ENCODE peak calls at places on chromosomes 16 and 17, in eight cellular contexts. One of them, this sample, is unnamed.

GRCh38 chr17:8212312-8213180 is 2.2 kb upstream of the AURKB start:
- DNase-seq in omental fat pad: no peak
- DNase-seq in Calu3: no peak
- DNase-seq in IMR-90: no peak
- DNase-seq in AG04450: no peak
- DNase-seq in OCI-LY7: no peak
- DNase-seq in cardiac fibroblast: no peak
- DNase-seq in epithelial cell of proximal tubule: no peak
- DNase-seq in this sample: no peak

GRCh38 chr17:15169676-15170075 is 95.5 kb downstream of the PMP22 start:
- DNase-seq in OCI-LY7: no peak
- DNase-seq in omental fat pad: no peak
- DNase-seq in cardiac fibroblast: no peak
- DNase-seq in epithelial cell of proximal tubule: no peak
- DNase-seq in Calu3: no peak
- DNase-seq in AG04450: peak
- DNase-seq in IMR-90: peak
- DNase-seq in this sample: no peak

GRCh38 chr17:79090503-79091372 is 16.1 kb downstream of the ENGASE start:
- DNase-seq in cardiac fibroblast: peak
- DNase-seq in OCI-LY7: no peak
- DNase-seq in Calu3: no peak
- DNase-seq in AG04450: no peak
- DNase-seq in IMR-90: no peak
- DNase-seq in epithelial cell of proximal tubule: no peak
- DNase-seq in omental fat pad: no peak
- DNase-seq in this sample: no peak

GRCh38 chr17:43772877-43773648 is 5.7 kb downstream of the DUSP3 start:
- DNase-seq in omental fat pad: no peak
- DNase-seq in AG04450: no peak
- DNase-seq in Calu3: no peak
- DNase-seq in epithelial cell of proximal tubule: no peak
- DNase-seq in cardiac fibroblast: peak
- DNase-seq in OCI-LY7: no peak
- DNase-seq in IMR-90: no peak
- DNase-seq in this sample: no peak

GRCh38 chr17:2598166-2598565 is 4.7 kb downstream of the PAFAH1B1 start:
- DNase-seq in cardiac fibroblast: peak
- DNase-seq in Calu3: no peak
- DNase-seq in AG04450: no peak
- DNase-seq in OCI-LY7: no peak
- DNase-seq in omental fat pad: no peak
- DNase-seq in epithelial cell of proximal tubule: no peak
- DNase-seq in IMR-90: peak
- DNase-seq in this sample: no peak

GRCh38 chr17:62595484-62595883 is 32.0 kb upstream of the MRC2 start:
- DNase-seq in epithelial cell of proximal tubule: no peak
- DNase-seq in AG04450: no peak
- DNase-seq in cardiac fibroblast: no peak
- DNase-seq in Calu3: no peak
- DNase-seq in omental fat pad: no peak
- DNase-seq in OCI-LY7: no peak
- DNase-seq in IMR-90: no peak
- DNase-seq in this sample: no peak

GRCh38 chr16:19755268-19755667 is 37.2 kb downstream of the IQCK start:
- DNase-seq in AG04450: no peak
- DNase-seq in OCI-LY7: no peak
- DNase-seq in Calu3: no peak
- DNase-seq in cardiac fibroblast: no peak
- DNase-seq in omental fat pad: no peak
- DNase-seq in epithelial cell of proximal tubule: no peak
- DNase-seq in IMR-90: no peak
- DNase-seq in this sample: no peak

GRCh38 chr16:24753437-24753836 is 24.0 kb downstream of the TNRC6A start:
- DNase-seq in AG04450: no peak
- DNase-seq in Calu3: no peak
- DNase-seq in epithelial cell of proximal tubule: no peak
- DNase-seq in IMR-90: no peak
- DNase-seq in omental fat pad: no peak
- DNase-seq in cardiac fibroblast: no peak
- DNase-seq in OCI-LY7: no peak
- DNase-seq in this sample: no peak

GRCh38 chr17:66438101-66438500 is 135.7 kb downstream of the PRKCA start:
- DNase-seq in Calu3: no peak
- DNase-seq in epithelial cell of proximal tubule: no peak
- DNase-seq in omental fat pad: no peak
- DNase-seq in cardiac fibroblast: no peak
- DNase-seq in IMR-90: no peak
- DNase-seq in AG04450: no peak
- DNase-seq in OCI-LY7: peak
- DNase-seq in this sample: no peak

GRCh38 chr17:14299261-14300093 is 1.4 kb upstream of the HS3ST3B1 start:
- DNase-seq in Calu3: peak
- DNase-seq in IMR-90: no peak
- DNase-seq in OCI-LY7: no peak
- DNase-seq in epithelial cell of proximal tubule: no peak
- DNase-seq in AG04450: no peak
- DNase-seq in cardiac fibroblast: peak
- DNase-seq in omental fat pad: no peak
- DNase-seq in this sample: no peak

GRCh38 chr17:49748223-49748622 is 15.7 kb downstream of the FAM117A start:
- DNase-seq in AG04450: no peak
- DNase-seq in epithelial cell of proximal tubule: no peak
- DNase-seq in Calu3: no peak
- DNase-seq in cardiac fibroblast: no peak
- DNase-seq in IMR-90: no peak
- DNase-seq in OCI-LY7: peak
- DNase-seq in omental fat pad: no peak
- DNase-seq in this sample: no peak

GRCh38 chr16:87173294-87173883 is 143.8 kb downstream of the C16orf95 start:
- DNase-seq in epithelial cell of proximal tubule: no peak
- DNase-seq in AG04450: no peak
- DNase-seq in IMR-90: no peak
- DNase-seq in Calu3: no peak
- DNase-seq in cardiac fibroblast: no peak
- DNase-seq in OCI-LY7: no peak
- DNase-seq in omental fat pad: no peak
- DNase-seq in this sample: no peak

GRCh38 chr16:10521681-10522274 is 58.6 kb downstream of the EMP2 start:
- DNase-seq in IMR-90: peak
- DNase-seq in cardiac fibroblast: peak
- DNase-seq in AG04450: peak
- DNase-seq in OCI-LY7: peak
- DNase-seq in epithelial cell of proximal tubule: no peak
- DNase-seq in omental fat pad: no peak
- DNase-seq in Calu3: peak
- DNase-seq in this sample: peak

GRCh38 chr16:27508476-27508875 is 41.2 kb downstream of the GTF3C1 start:
- DNase-seq in IMR-90: no peak
- DNase-seq in Calu3: no peak
- DNase-seq in omental fat pad: no peak
- DNase-seq in AG04450: no peak
- DNase-seq in cardiac fibroblast: no peak
- DNase-seq in epithelial cell of proximal tubule: no peak
- DNase-seq in OCI-LY7: no peak
- DNase-seq in this sample: no peak

GRCh38 chr17:7552621-7553051 is 3.8 kb downstream of the TNFSF12 start:
- DNase-seq in epithelial cell of proximal tubule: no peak
- DNase-seq in cardiac fibroblast: no peak
- DNase-seq in omental fat pad: no peak
- DNase-seq in AG04450: no peak
- DNase-seq in OCI-LY7: peak
- DNase-seq in Calu3: no peak
- DNase-seq in IMR-90: no peak
- DNase-seq in this sample: peak

GRCh38 chr16:85556456-85557082 is 56.6 kb upstream of the GSE1 start:
- DNase-seq in Calu3: peak
- DNase-seq in omental fat pad: no peak
- DNase-seq in epithelial cell of proximal tubule: no peak
- DNase-seq in OCI-LY7: peak
- DNase-seq in AG04450: no peak
- DNase-seq in cardiac fibroblast: peak
- DNase-seq in IMR-90: no peak
- DNase-seq in this sample: peak

GRCh38 chr17:77318491-77319210 is 177.9 kb downstream of the SEC14L1 start:
- DNase-seq in AG04450: no peak
- DNase-seq in omental fat pad: no peak
- DNase-seq in OCI-LY7: no peak
- DNase-seq in IMR-90: peak
- DNase-seq in epithelial cell of proximal tubule: no peak
- DNase-seq in Calu3: no peak
- DNase-seq in cardiac fibroblast: peak
- DNase-seq in this sample: no peak

GRCh38 chr17:61251939-61252865 is 147.4 kb upstream of the TBX2 start:
- DNase-seq in cardiac fibroblast: peak
- DNase-seq in Calu3: no peak
- DNase-seq in OCI-LY7: no peak
- DNase-seq in epithelial cell of proximal tubule: no peak
- DNase-seq in omental fat pad: peak
- DNase-seq in AG04450: peak
- DNase-seq in IMR-90: peak
- DNase-seq in this sample: no peak

GRCh38 chr17:82230627-82231311 is 1.9 kb downstream of the SLC16A3 start:
- DNase-seq in omental fat pad: no peak
- DNase-seq in Calu3: peak
- DNase-seq in AG04450: no peak
- DNase-seq in cardiac fibroblast: peak
- DNase-seq in IMR-90: peak
- DNase-seq in OCI-LY7: no peak
- DNase-seq in epithelial cell of proximal tubule: no peak
- DNase-seq in this sample: peak

GRCh38 chr16:86768999-86769398 is 190.7 kb downstream of the FOXL1 start:
- DNase-seq in AG04450: no peak
- DNase-seq in epithelial cell of proximal tubule: peak
- DNase-seq in omental fat pad: no peak
- DNase-seq in cardiac fibroblast: no peak
- DNase-seq in OCI-LY7: no peak
- DNase-seq in Calu3: peak
- DNase-seq in IMR-90: peak
- DNase-seq in this sample: no peak

GRCh38 chr16:51310159-51310558 is 159.1 kb upstream of the SALL1 start:
- DNase-seq in cardiac fibroblast: no peak
- DNase-seq in IMR-90: no peak
- DNase-seq in AG04450: no peak
- DNase-seq in Calu3: no peak
- DNase-seq in epithelial cell of proximal tubule: no peak
- DNase-seq in omental fat pad: no peak
- DNase-seq in OCI-LY7: no peak
- DNase-seq in this sample: no peak

GRCh38 chr17:81731271-81731670 is 19.2 kb downstream of the SLC25A10 start:
- DNase-seq in OCI-LY7: no peak
- DNase-seq in AG04450: no peak
- DNase-seq in epithelial cell of proximal tubule: no peak
- DNase-seq in Calu3: no peak
- DNase-seq in cardiac fibroblast: peak
- DNase-seq in omental fat pad: no peak
- DNase-seq in IMR-90: peak
- DNase-seq in this sample: no peak

GRCh38 chr16:28326881-28327610 is 34.7 kb downstream of the SBK1 start:
- DNase-seq in AG04450: no peak
- DNase-seq in Calu3: peak
- DNase-seq in cardiac fibroblast: peak
- DNase-seq in epithelial cell of proximal tubule: no peak
- DNase-seq in omental fat pad: no peak
- DNase-seq in IMR-90: peak
- DNase-seq in OCI-LY7: peak
- DNase-seq in this sample: peak

GRCh38 chr16:22928882-22929281 is 114.9 kb downstream of the HS3ST2 start:
- DNase-seq in IMR-90: no peak
- DNase-seq in omental fat pad: no peak
- DNase-seq in Calu3: no peak
- DNase-seq in epithelial cell of proximal tubule: no peak
- DNase-seq in cardiac fibroblast: no peak
- DNase-seq in OCI-LY7: no peak
- DNase-seq in AG04450: no peak
- DNase-seq in this sample: no peak

GRCh38 chr16:85525464-85526117 is 87.5 kb upstream of the GSE1 start:
- DNase-seq in AG04450: no peak
- DNase-seq in OCI-LY7: no peak
- DNase-seq in cardiac fibroblast: no peak
- DNase-seq in omental fat pad: no peak
- DNase-seq in Calu3: no peak
- DNase-seq in IMR-90: no peak
- DNase-seq in epithelial cell of proximal tubule: no peak
- DNase-seq in this sample: no peak

GRCh38 chr17:5785867-5786509 is 201.7 kb upstream of the NLRP1 start:
- DNase-seq in AG04450: peak
- DNase-seq in Calu3: no peak
- DNase-seq in omental fat pad: no peak
- DNase-seq in OCI-LY7: peak
- DNase-seq in cardiac fibroblast: no peak
- DNase-seq in IMR-90: peak
- DNase-seq in epithelial cell of proximal tubule: peak
- DNase-seq in this sample: peak
- TF ChIP-seq CTCF in AG04450: no peak
- TF ChIP-seq CTCF in Calu3: no peak
- TF ChIP-seq CTCF in omental fat pad: no peak
- TF ChIP-seq CTCF in OCI-LY7: no peak
- TF ChIP-seq CTCF in cardiac fibroblast: peak
- TF ChIP-seq CTCF in IMR-90: peak
- TF ChIP-seq CTCF in epithelial cell of proximal tubule: peak
- TF ChIP-seq CTCF in this sample: no peak

DNA sequence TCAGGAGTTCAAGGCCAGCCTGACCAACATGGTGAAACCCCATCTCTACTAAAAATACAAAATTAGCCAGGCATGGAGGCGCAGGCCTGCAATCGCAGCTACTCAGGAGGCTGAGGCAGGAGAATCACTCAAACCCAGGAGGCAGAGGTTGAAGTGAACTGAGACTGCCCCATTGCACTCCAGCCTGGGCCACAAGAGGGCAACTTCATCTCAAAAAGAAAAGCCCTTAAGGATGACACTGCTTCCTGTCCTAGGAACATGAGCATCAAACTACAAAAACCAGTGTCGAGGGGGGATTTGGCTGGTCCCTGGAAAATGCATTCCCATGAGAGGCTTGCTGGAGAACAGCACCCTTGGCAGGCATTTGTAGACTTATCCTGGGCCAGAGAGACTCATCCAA is 449.5 kb upstream of the PSMD7 start:
- DNase-seq in epithelial cell of proximal tubule: no peak
- DNase-seq in OCI-LY7: no peak
- DNase-seq in Calu3: no peak
- DNase-seq in IMR-90: no peak
- DNase-seq in AG04450: no peak
- DNase-seq in cardiac fibroblast: no peak
- DNase-seq in omental fat pad: no peak
- DNase-seq in this sample: no peak
- TF ChIP-seq CTCF in epithelial cell of proximal tubule: no peak
- TF ChIP-seq CTCF in OCI-LY7: peak
- TF ChIP-seq CTCF in Calu3: no peak
- TF ChIP-seq CTCF in IMR-90: no peak
- TF ChIP-seq CTCF in AG04450: no peak
- TF ChIP-seq CTCF in cardiac fibroblast: no peak
- TF ChIP-seq CTCF in omental fat pad: no peak
- TF ChIP-seq CTCF in this sample: no peak

GRCh38 chr17:40500709-40501108 is 714 bp downstream of the TNS4 start:
- DNase-seq in AG04450: no peak
- DNase-seq in IMR-90: no peak
- DNase-seq in omental fat pad: no peak
- DNase-seq in Calu3: no peak
- DNase-seq in cardiac fibroblast: no peak
- DNase-seq in epithelial cell of proximal tubule: no peak
- DNase-seq in OCI-LY7: no peak
- DNase-seq in this sample: no peak
- TF ChIP-seq CTCF in AG04450: no peak
- TF ChIP-seq CTCF in IMR-90: no peak
- TF ChIP-seq CTCF in omental fat pad: no peak
- TF ChIP-seq CTCF in Calu3: no peak
- TF ChIP-seq CTCF in cardiac fibroblast: no peak
- TF ChIP-seq CTCF in epithelial cell of proximal tubule: no peak
- TF ChIP-seq CTCF in OCI-LY7: no peak
- TF ChIP-seq CTCF in this sample: no peak

GRCh38 chr17:73872816-73873215 is 228.6 kb upstream of the SDK2 start:
- DNase-seq in Calu3: no peak
- DNase-seq in omental fat pad: no peak
- DNase-seq in epithelial cell of proximal tubule: no peak
- DNase-seq in cardiac fibroblast: no peak
- DNase-seq in IMR-90: no peak
- DNase-seq in AG04450: no peak
- DNase-seq in OCI-LY7: no peak
- DNase-seq in this sample: no peak
- TF ChIP-seq CTCF in Calu3: no peak
- TF ChIP-seq CTCF in omental fat pad: no peak
- TF ChIP-seq CTCF in epithelial cell of proximal tubule: no peak
- TF ChIP-seq CTCF in cardiac fibroblast: no peak
- TF ChIP-seq CTCF in IMR-90: no peak
- TF ChIP-seq CTCF in AG04450: no peak
- TF ChIP-seq CTCF in OCI-LY7: no peak
- TF ChIP-seq CTCF in this sample: no peak

This sample was measured in GM13977.